ENCODE peak calls at places on chromosomes 12 and 14, in six cellular contexts. One of them, this sample, is unnamed.

GRCh38 chr14:91335191-91336092 is 82.2 kb downstream of the CCDC88C start:
- DNase-seq in osteocyte: no peak
- DNase-seq in fibroblast of pulmonary artery: no peak
- DNase-seq in suprapubic skin: no peak
- DNase-seq in heart right ventricle: no peak
- DNase-seq in left ventricle myocardium inferior: no peak
- DNase-seq in this sample: no peak

GRCh38 chr14:20787025-20787424 is 6.0 kb downstream of the RNASE6 start:
- DNase-seq in fibroblast of pulmonary artery: no peak
- DNase-seq in osteocyte: no peak
- DNase-seq in heart right ventricle: no peak
- DNase-seq in left ventricle myocardium inferior: no peak
- DNase-seq in suprapubic skin: no peak
- DNase-seq in this sample: no peak

GRCh38 chr14:24514209-24514608 is 6.1 kb upstream of the CMA1 start:
- DNase-seq in fibroblast of pulmonary artery: no peak
- DNase-seq in heart right ventricle: no peak
- DNase-seq in suprapubic skin: no peak
- DNase-seq in osteocyte: no peak
- DNase-seq in left ventricle myocardium inferior: no peak
- DNase-seq in this sample: no peak

GRCh38 chr12:122187466-122187865 is 4.5 kb downstream of the LRRC43 start:
- DNase-seq in suprapubic skin: no peak
- DNase-seq in heart right ventricle: no peak
- DNase-seq in osteocyte: no peak
- DNase-seq in left ventricle myocardium inferior: no peak
- DNase-seq in fibroblast of pulmonary artery: no peak
- DNase-seq in this sample: no peak

GRCh38 chr14:94612580-94613554 is 676 bp downstream of the SERPINA3 start:
- DNase-seq in fibroblast of pulmonary artery: peak; percentile 62
- DNase-seq in left ventricle myocardium inferior: peak; percentile 57
- DNase-seq in suprapubic skin: no peak
- DNase-seq in osteocyte: no peak
- DNase-seq in heart right ventricle: no peak
- DNase-seq in this sample: no peak

GRCh38 chr14:58829594-58829993 is 191.8 kb downstream of the DACT1 start:
- DNase-seq in osteocyte: no peak
- DNase-seq in heart right ventricle: no peak
- DNase-seq in suprapubic skin: no peak
- DNase-seq in fibroblast of pulmonary artery: no peak
- DNase-seq in left ventricle myocardium inferior: no peak
- DNase-seq in this sample: no peak

GRCh38 chr14:74945261-74945851 is 10.0 kb downstream of the PGF start:
- DNase-seq in left ventricle myocardium inferior: no peak
- DNase-seq in osteocyte: no peak
- DNase-seq in suprapubic skin: no peak
- DNase-seq in heart right ventricle: no peak
- DNase-seq in fibroblast of pulmonary artery: no peak
- DNase-seq in this sample: no peak

GRCh38 chr12:120132863-120133385 is 16.4 kb upstream of the RAB35 start:
- DNase-seq in osteocyte: no peak
- DNase-seq in fibroblast of pulmonary artery: no peak
- DNase-seq in heart right ventricle: no peak
- DNase-seq in left ventricle myocardium inferior: no peak
- DNase-seq in suprapubic skin: no peak
- DNase-seq in this sample: no peak

GRCh38 chr14:71089974-71090373 is 182.7 kb downstream of the PCNX1 start:
- DNase-seq in heart right ventricle: no peak
- DNase-seq in suprapubic skin: no peak
- DNase-seq in fibroblast of pulmonary artery: peak; percentile 44
- DNase-seq in osteocyte: no peak
- DNase-seq in left ventricle myocardium inferior: no peak
- DNase-seq in this sample: no peak

GRCh38 chr14:58427289-58428010 is at the start of the genes KIAA0586 and TIMM9:
- DNase-seq in heart right ventricle: peak; percentile 94
- DNase-seq in osteocyte: peak; percentile 98
- DNase-seq in left ventricle myocardium inferior: peak; percentile 96
- DNase-seq in fibroblast of pulmonary artery: peak; percentile 100
- DNase-seq in suprapubic skin: peak; percentile 98
- DNase-seq in this sample: peak; percentile 95

GRCh38 chr12:128543493-128543892 is 276.5 kb downstream of the TMEM132C start:
- DNase-seq in left ventricle myocardium inferior: no peak
- DNase-seq in osteocyte: no peak
- DNase-seq in fibroblast of pulmonary artery: no peak
- DNase-seq in suprapubic skin: no peak
- DNase-seq in heart right ventricle: no peak
- DNase-seq in this sample: no peak

GRCh38 chr12:110077769-110078168 is 29.4 kb upstream of the C12orf76 start:
- DNase-seq in heart right ventricle: no peak
- DNase-seq in suprapubic skin: no peak
- DNase-seq in left ventricle myocardium inferior: no peak
- DNase-seq in fibroblast of pulmonary artery: no peak
- DNase-seq in osteocyte: no peak
- DNase-seq in this sample: no peak

GRCh38 chr12:32201996-32202395 is 95.3 kb downstream of the BICD1 start:
- DNase-seq in suprapubic skin: no peak
- DNase-seq in heart right ventricle: peak; percentile 21
- DNase-seq in fibroblast of pulmonary artery: no peak
- DNase-seq in left ventricle myocardium inferior: peak; percentile 18
- DNase-seq in osteocyte: no peak
- DNase-seq in this sample: no peak

GRCh38 chr12:72201457-72201856 is 70.7 kb upstream of the TRHDE start:
- DNase-seq in suprapubic skin: no peak
- DNase-seq in heart right ventricle: no peak
- DNase-seq in left ventricle myocardium inferior: no peak
- DNase-seq in osteocyte: no peak
- DNase-seq in fibroblast of pulmonary artery: no peak
- DNase-seq in this sample: no peak

GRCh38 chr12:55716582-55717396 is 943 bp downstream of the BLOC1S1 start:
- DNase-seq in suprapubic skin: no peak
- DNase-seq in heart right ventricle: no peak
- DNase-seq in osteocyte: no peak
- DNase-seq in left ventricle myocardium inferior: no peak
- DNase-seq in fibroblast of pulmonary artery: no peak
- DNase-seq in this sample: no peak

GRCh38 chr14:51396222-51396815 is 156.3 kb downstream of the TMX1 start:
- DNase-seq in suprapubic skin: no peak
- DNase-seq in osteocyte: no peak
- DNase-seq in left ventricle myocardium inferior: no peak
- DNase-seq in heart right ventricle: peak; percentile 12
- DNase-seq in fibroblast of pulmonary artery: peak; percentile 94
- DNase-seq in this sample: no peak

GRCh38 chr14:95918466-95918865 is 41.8 kb downstream of the TUNAR start:
- DNase-seq in left ventricle myocardium inferior: no peak
- DNase-seq in osteocyte: no peak
- DNase-seq in fibroblast of pulmonary artery: no peak
- DNase-seq in suprapubic skin: peak; percentile 16
- DNase-seq in heart right ventricle: no peak
- DNase-seq in this sample: no peak

GRCh38 chr12:120849765-120850164 is 54.4 kb downstream of the SPPL3 start:
- DNase-seq in fibroblast of pulmonary artery: peak; percentile 42
- DNase-seq in osteocyte: no peak
- DNase-seq in heart right ventricle: no peak
- DNase-seq in suprapubic skin: no peak
- DNase-seq in left ventricle myocardium inferior: no peak
- DNase-seq in this sample: no peak

GRCh38 chr14:93332853-93333630 is at the start of gene BTBD7:
- DNase-seq in left ventricle myocardium inferior: peak; percentile 95
- DNase-seq in osteocyte: peak; percentile 99
- DNase-seq in fibroblast of pulmonary artery: peak; percentile 94
- DNase-seq in heart right ventricle: peak; percentile 96
- DNase-seq in suprapubic skin: peak; percentile 96
- DNase-seq in this sample: peak; percentile 98
- TF ChIP-seq CTCF in left ventricle myocardium inferior: peak; percentile 41
- TF ChIP-seq CTCF in osteocyte: peak; percentile 39
- TF ChIP-seq CTCF in fibroblast of pulmonary artery: no peak
- TF ChIP-seq CTCF in heart right ventricle: no peak
- TF ChIP-seq CTCF in suprapubic skin: peak; percentile 38
- TF ChIP-seq CTCF in this sample: peak; percentile 62

DNA sequence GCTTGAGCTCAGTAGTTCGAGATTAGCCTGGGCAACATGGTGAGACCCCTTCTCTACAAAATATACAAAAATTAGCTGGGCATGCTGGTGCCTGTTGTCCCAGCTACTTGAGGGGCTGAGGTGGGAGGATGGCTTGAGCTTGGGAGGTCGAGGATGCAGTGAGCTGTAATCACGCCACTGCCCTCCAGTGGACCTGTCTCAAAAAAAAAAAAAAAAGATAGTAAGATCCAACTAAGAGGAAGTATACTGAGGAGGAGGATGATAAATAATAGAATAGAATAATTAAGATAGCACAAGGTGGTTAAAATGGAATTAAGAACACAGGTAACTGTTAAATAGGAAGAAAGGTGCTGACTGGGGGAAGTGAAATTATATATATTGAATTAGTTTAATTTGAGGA is 37.0 kb upstream of the BAZ1A start:
- DNase-seq in suprapubic skin: no peak
- DNase-seq in heart right ventricle: no peak
- DNase-seq in left ventricle myocardium inferior: no peak
- DNase-seq in osteocyte: no peak
- DNase-seq in fibroblast of pulmonary artery: no peak
- DNase-seq in this sample: no peak
- TF ChIP-seq CTCF in suprapubic skin: no peak
- TF ChIP-seq CTCF in heart right ventricle: no peak
- TF ChIP-seq CTCF in left ventricle myocardium inferior: no peak
- TF ChIP-seq CTCF in osteocyte: no peak
- TF ChIP-seq CTCF in fibroblast of pulmonary artery: peak; percentile 8
- TF ChIP-seq CTCF in this sample: no peak

GRCh38 chr12:11959117-11959823 is 111.5 kb upstream of the BCL2L14 start:
- DNase-seq in heart right ventricle: no peak
- DNase-seq in left ventricle myocardium inferior: no peak
- DNase-seq in osteocyte: no peak
- DNase-seq in suprapubic skin: no peak
- DNase-seq in fibroblast of pulmonary artery: no peak
- DNase-seq in this sample: no peak
- TF ChIP-seq CTCF in heart right ventricle: no peak
- TF ChIP-seq CTCF in left ventricle myocardium inferior: no peak
- TF ChIP-seq CTCF in osteocyte: no peak
- TF ChIP-seq CTCF in suprapubic skin: no peak
- TF ChIP-seq CTCF in fibroblast of pulmonary artery: no peak
- TF ChIP-seq CTCF in this sample: no peak

GRCh38 chr12:124940143-124940392 is 25.6 kb upstream of the UBC start:
- DNase-seq in osteocyte: no peak
- DNase-seq in heart right ventricle: no peak
- DNase-seq in suprapubic skin: no peak
- DNase-seq in left ventricle myocardium inferior: no peak
- DNase-seq in fibroblast of pulmonary artery: no peak
- DNase-seq in this sample: no peak

GRCh38 chr12:124939428-124940142 is 25.1 kb upstream of the UBC start:
- DNase-seq in left ventricle myocardium inferior: peak; percentile 85
- DNase-seq in heart right ventricle: peak; percentile 85
- DNase-seq in suprapubic skin: peak; percentile 90
- DNase-seq in osteocyte: peak; percentile 96
- DNase-seq in fibroblast of pulmonary artery: peak; percentile 94
- DNase-seq in this sample: peak; percentile 95

GRCh38 chr12:124940393-124941169 is 26.1 kb upstream of the UBC start:
- DNase-seq in osteocyte: peak; percentile 92
- DNase-seq in left ventricle myocardium inferior: peak; percentile 91
- DNase-seq in suprapubic skin: peak; percentile 97
- DNase-seq in fibroblast of pulmonary artery: peak; percentile 90
- DNase-seq in heart right ventricle: peak; percentile 89
- DNase-seq in this sample: peak; percentile 85

GRCh38 chr12:124938066-124938465 is 23.6 kb upstream of the UBC start:
- DNase-seq in suprapubic skin: no peak
- DNase-seq in left ventricle myocardium inferior: no peak
- DNase-seq in osteocyte: no peak
- DNase-seq in heart right ventricle: no peak
- DNase-seq in fibroblast of pulmonary artery: no peak
- DNase-seq in this sample: no peak

GRCh38 chr12:124938606-124939427 is 24.4 kb upstream of the UBC start:
- DNase-seq in heart right ventricle: peak; percentile 51
- DNase-seq in suprapubic skin: peak; percentile 87
- DNase-seq in osteocyte: no peak
- DNase-seq in fibroblast of pulmonary artery: peak; percentile 92
- DNase-seq in left ventricle myocardium inferior: peak; percentile 57
- DNase-seq in this sample: no peak
- TF ChIP-seq CTCF in heart right ventricle: no peak
- TF ChIP-seq CTCF in suprapubic skin: peak; percentile 31
- TF ChIP-seq CTCF in osteocyte: peak; percentile 64
- TF ChIP-seq CTCF in fibroblast of pulmonary artery: peak; percentile 34
- TF ChIP-seq CTCF in left ventricle myocardium inferior: peak; percentile 55
- TF ChIP-seq CTCF in this sample: peak; percentile 55